ENCODE peak calls at places on chromosomes 16 and 17, in five cellular contexts. H is fibroblast of villous mesenchyme; T is activated CD8-positive, alpha-beta T cell treated with anti-CD3 and anti-CD28 coated beads for 36 hours; G is B cell; L is MM.1S. C is an unnamed sample.

GRCh38 chr17:2926019-2926650 is 129.9 kb downstream of the RAP1GAP2 start:
- DNase-seq in H (no peak), T (no peak), G (no peak), L (no peak), C (no peak)

GRCh38 chr17:35865412-35866355 is 3.0 kb downstream of the HEATR9 start:
- DNase-seq in H (peak), T (no peak), G (no peak), L (no peak), C (no peak)

GRCh38 chr17:1762906-1763829 is 1.3 kb downstream of the SERPINF1 start:
- DNase-seq in H (peak), T (peak), G (peak), L (no peak), C (no peak)

GRCh38 chr16:88045820-88046303 is 94.6 kb downstream of the BANP start:
- DNase-seq in H (no peak), T (no peak), G (peak), L (no peak), C (no peak)

GRCh38 chr17:79980246-79981043 is 55.2 kb downstream of the TBC1D16 start:
- DNase-seq in H (no peak), T (no peak), G (no peak), L (no peak), C (no peak)

GRCh38 chr17:70074991-70075390 is at the start of gene KCNJ16:
- DNase-seq in H (no peak), T (no peak), G (no peak), L (no peak), C (no peak)

GRCh38 chr17:34487616-34488015 is 91.8 kb upstream of the TMEM132E start:
- DNase-seq in H (no peak), T (no peak), G (no peak), L (no peak), C (no peak)

GRCh38 chr17:47694018-47694817 is at the start of gene TBKBP1:
- DNase-seq in H (peak), T (peak), G (peak), L (no peak), C (no peak)

GRCh38 chr17:8696456-8696855 is 48.2 kb downstream of the CCDC42 start:
- DNase-seq in H (no peak), T (no peak), G (no peak), L (no peak), C (no peak)

GRCh38 chr17:7156342-7156940 is 22.7 kb downstream of the ASGR1 start:
- DNase-seq in H (no peak), T (no peak), G (no peak), L (no peak), C (no peak)

GRCh38 chr16:50269061-50269705 is 2.8 kb downstream of the ADCY7 start:
- DNase-seq in H (no peak), T (no peak), G (no peak), L (no peak), C (no peak)

GRCh38 chr16:2027024-2028010 is 615 bp downstream of the NHERF2 start:
- DNase-seq in H (no peak), T (no peak), G (peak), L (peak), C (no peak)

GRCh38 chr16:25013751-25014499 is 1.2 kb downstream of the ARHGAP17 start:
- DNase-seq in H (no peak), T (no peak), G (peak), L (peak), C (no peak)

GRCh38 chr17:63041251-63041650 is 75.2 kb downstream of the TANC2 start:
- DNase-seq in H (no peak), T (no peak), G (no peak), L (no peak), C (no peak)

GRCh38 chr16:27244363-27244755 is 24.2 kb downstream of the NSMCE1 start:
- DNase-seq in H (no peak), T (no peak), G (no peak), L (no peak), C (no peak)

GRCh38 chr17:70563301-70563820 is 394.0 kb downstream of the KCNJ2 start:
- DNase-seq in H (no peak), T (no peak), G (no peak), L (no peak), C (no peak)

GRCh38 chr16:67814567-67814966 is 7.9 kb downstream of the TSNAXIP1 start:
- DNase-seq in H (no peak), T (no peak), G (no peak), L (no peak), C (no peak)

GRCh38 chr17:39591958-39592954 is 15.5 kb downstream of the NEUROD2 start:
- DNase-seq in H (peak), T (peak), G (peak), L (peak), C (no peak)

GRCh38 chr16:26334218-26335111 is 642.7 kb downstream of the HS3ST4 start:
- DNase-seq in H (no peak), T (no peak), G (no peak), L (no peak), C (no peak)

GRCh38 chr17:80153004-80153403 is 6.1 kb upstream of the EIF4A3 start:
- DNase-seq in H (no peak), T (no peak), G (no peak), L (no peak), C (no peak)

GRCh38 chr16:1379054-1379862 is 27.5 kb downstream of the GNPTG start:
- DNase-seq in H (peak), T (peak), G (peak), L (peak), C (peak)

GRCh38 chr16:6375471-6376075 is 957.1 kb upstream of the RBFOX1 start:
- DNase-seq in H (no peak), T (no peak), G (no peak), L (no peak), C (no peak)

GRCh38 chr17:64739316-64740058 is 77.4 kb upstream of the SMURF2 start:
- DNase-seq in H (peak), T (peak), G (no peak), L (no peak), C (no peak)

GRCh38 chr16:8677481-8677880 is 3.1 kb downstream of the ABAT start:
- DNase-seq in H (no peak), T (no peak), G (no peak), L (no peak), C (no peak)

GRCh38 chr17:82602487-82602886 is 45.8 kb downstream of the WDR45B start:
- DNase-seq in H (no peak), T (no peak), G (no peak), L (no peak), C (no peak)

GRCh38 chr17:10668771-10669170 is 11.7 kb upstream of the MYH3 start:
- DNase-seq in H (peak), T (no peak), G (no peak), L (no peak), C (no peak)

GRCh38 chr17:77458202-77459017 is 317.6 kb downstream of the SEC14L1 start:
- DNase-seq in H (no peak), T (peak), G (no peak), L (no peak), C (no peak)

GRCh38 chr16:75244225-75244792 is 7.1 kb downstream of the BCAR1 start:
- DNase-seq in H (peak), T (no peak), G (no peak), L (no peak), C (no peak)

GRCh38 chr16:47903470-47903869 is 252.3 kb downstream of the ABCC12 start:
- DNase-seq in H (no peak), T (no peak), G (no peak), L (no peak), C (no peak)

GRCh38 chr17:41724476-41725030 is 9.9 kb downstream of the HAP1 start:
- DNase-seq in H (no peak), T (no peak), G (no peak), L (no peak), C (no peak)

GRCh38 chr16:77212736-77213541 is 13.7 kb downstream of the SYCE1L start:
- DNase-seq in H (peak), T (peak), G (peak), L (peak), C (peak)

GRCh38 chr16:24253192-24253591 is 2.9 kb upstream of the CACNG3 start:
- DNase-seq in H (peak), T (peak), G (peak), L (peak), C (no peak)

GRCh38 chr16:19804538-19805323 is 79.9 kb downstream of the GPRC5B start:
- DNase-seq in H (no peak), T (peak), G (no peak), L (no peak), C (no peak)

GRCh38 chr17:35514561-35514960 is 22.9 kb downstream of the SLFN12L start:
- DNase-seq in H (no peak), T (no peak), G (no peak), L (no peak), C (no peak)

GRCh38 chr17:68621065-68621464 is 19.9 kb upstream of the FAM20A start:
- DNase-seq in H (peak), T (no peak), G (no peak), L (no peak), C (no peak)

GRCh38 chr16:662597-662996 is 5.3 kb upstream of the RHOT2 start:
- DNase-seq in H (no peak), T (no peak), G (no peak), L (no peak), C (no peak)

GRCh38 chr17:51119415-51120356 is 982 bp downstream of the SPAG9 start:
- DNase-seq in H (peak), T (peak), G (peak), L (peak), C (no peak)
- TF ChIP-seq CTCF in H (peak), T (no peak), G (no peak), L (peak), C (no peak)

GRCh38 chr17:46012506-46013079 is 13.5 kb downstream of the STH start:
- DNase-seq in H (no peak), T (no peak), G (no peak), L (no peak), C (no peak)

GRCh38 chr17:46011711-46012505 is 12.9 kb downstream of the STH start:
- DNase-seq in H (no peak), T (no peak), G (no peak), L (no peak), C (no peak)

GRCh38 chr17:46009681-46010596 is 10.9 kb downstream of the STH start:
- DNase-seq in H (no peak), T (no peak), G (no peak), L (no peak), C (no peak)

GRCh38 chr17:46008591-46008990 is 9.5 kb downstream of the STH start:
- DNase-seq in H (no peak), T (no peak), G (no peak), L (no peak), C (no peak)

DNA sequence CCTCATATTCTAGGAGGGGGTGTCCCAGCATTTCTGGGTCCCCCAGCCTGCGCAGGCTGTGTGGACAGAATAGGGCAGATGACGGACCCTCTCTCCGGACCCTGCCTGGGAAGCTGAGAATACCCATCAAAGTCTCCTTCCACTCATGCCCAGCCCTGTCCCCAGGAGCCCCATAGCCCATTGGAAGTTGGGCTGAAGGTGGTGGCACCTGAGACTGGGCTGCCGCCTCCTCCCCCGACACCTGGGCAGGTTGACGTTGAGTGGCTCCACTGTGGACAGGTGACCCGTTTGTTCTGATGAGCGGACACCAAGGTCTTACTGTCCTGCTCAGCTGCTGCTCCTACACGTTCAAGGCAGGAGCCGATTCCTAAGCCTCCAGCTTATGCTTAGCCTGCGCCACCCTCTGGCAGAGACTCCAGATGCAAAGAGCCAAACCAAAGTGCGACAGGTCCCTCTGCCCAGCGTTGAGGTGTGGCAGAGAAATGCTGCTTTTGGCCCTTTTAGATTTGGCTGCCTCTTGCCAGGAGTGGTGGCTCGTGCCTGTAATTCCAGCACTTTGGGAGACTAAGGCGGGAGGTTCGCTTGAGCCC is 11.6 kb downstream of the STH start:
- DNase-seq in H (no peak), T (no peak), G (no peak), L (no peak), C (no peak)
- TF ChIP-seq CTCF in H (no peak), T (no peak), G (no peak), L (no peak), C (no peak)

DNA sequence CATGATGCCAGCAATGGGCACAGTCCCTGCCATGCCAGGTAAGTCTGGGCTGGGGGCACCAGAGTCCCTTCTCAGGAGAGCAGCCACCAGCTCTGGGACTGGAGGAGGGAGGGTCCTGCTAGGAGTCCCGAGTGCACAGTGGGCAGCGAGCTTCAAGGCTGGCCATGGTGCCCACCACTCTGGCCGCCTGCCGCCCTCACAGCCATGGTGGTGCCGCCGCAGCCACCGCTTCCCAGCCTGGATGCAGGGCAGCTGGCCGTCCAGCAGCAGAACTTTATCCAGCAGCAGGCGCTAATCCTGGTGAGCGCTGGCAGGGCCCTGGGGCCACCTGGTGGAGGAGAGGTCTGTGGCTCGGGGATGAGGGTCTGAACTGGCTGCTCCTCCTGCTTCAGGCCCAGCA is 17.9 kb upstream of the SMIM5 start:
- DNase-seq in H (no peak), T (no peak), G (no peak), L (no peak), C (no peak)
- TF ChIP-seq CTCF in H (no peak), T (no peak), G (no peak), L (no peak), C (no peak)

GRCh38 chr16:58299757-58300349 is 5.0 kb upstream of the PRSS54 start:
- DNase-seq in H (peak), T (peak), G (no peak), L (peak), C (no peak)
- TF ChIP-seq CTCF in H (peak), T (peak), G (peak), L (peak), C (no peak)

GRCh38 chr17:15263680-15264079 is 1.4 kb downstream of the PMP22 start:
- DNase-seq in H (no peak), T (no peak), G (no peak), L (no peak), C (no peak)

GRCh38 chr17:15266325-15266950 is 1.3 kb upstream of the PMP22 start:
- DNase-seq in H (no peak), T (no peak), G (no peak), L (no peak), C (no peak)

GRCh38 chr17:15264542-15264941 is 584 bp downstream of the PMP22 start:
- DNase-seq in H (no peak), T (no peak), G (no peak), L (no peak), C (no peak)

GRCh38 chr17:15263206-15263579 is 1.9 kb downstream of the PMP22 start:
- DNase-seq in H (peak), T (no peak), G (no peak), L (no peak), C (peak)

DNA sequence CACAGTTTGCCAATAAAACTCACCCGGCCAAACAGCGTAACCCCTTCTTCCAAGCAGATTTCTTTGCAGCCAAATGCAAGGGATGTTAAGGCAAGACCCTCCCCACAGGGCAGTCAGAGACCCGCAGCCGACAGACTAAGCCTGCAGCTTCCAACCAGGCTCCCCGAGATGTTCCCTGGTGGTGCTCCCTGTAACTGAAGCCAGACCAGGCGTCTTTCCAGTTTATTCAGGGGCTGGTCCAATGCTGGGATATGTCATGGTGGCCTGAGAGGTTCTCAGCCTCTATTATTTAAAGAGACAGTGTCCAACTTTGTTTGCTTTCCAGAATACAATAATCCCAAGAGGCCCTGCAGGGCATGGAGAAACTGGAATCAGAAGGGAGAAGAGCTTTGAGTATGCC is at the start of gene PMP22:
- DNase-seq in H (no peak), T (no peak), G (no peak), L (no peak), C (no peak)
- TF ChIP-seq CTCF in H (no peak), T (no peak), G (no peak), L (no peak), C (no peak)